ENCODE peak calls at places on chromosomes 12 and 14, in seven cellular contexts. One of them, this sample, is unnamed.

GRCh38 chr12:44287545-44287944 is 451.7 kb downstream of the TMEM117 start:
- DNase-seq in dorsolateral prefrontal cortex: no peak
- DNase-seq in brain microvascular endothelial cell: no peak
- DNase-seq in cardiac muscle cell: no peak
- DNase-seq in GM12865: no peak
- DNase-seq in astrocyte of the spinal cord: no peak
- DNase-seq in OCI-LY7: no peak
- DNase-seq in this sample: no peak

GRCh38 chr14:61399365-61399764 is 78.0 kb downstream of the PRKCH start:
- DNase-seq in dorsolateral prefrontal cortex: no peak
- DNase-seq in GM12865: no peak
- DNase-seq in cardiac muscle cell: no peak
- DNase-seq in brain microvascular endothelial cell: no peak
- DNase-seq in OCI-LY7: no peak
- DNase-seq in astrocyte of the spinal cord: no peak
- DNase-seq in this sample: no peak

GRCh38 chr14:94395900-94396574 is 7.6 kb upstream of the SERPINA1 start:
- DNase-seq in brain microvascular endothelial cell: no peak
- DNase-seq in GM12865: no peak
- DNase-seq in astrocyte of the spinal cord: no peak
- DNase-seq in cardiac muscle cell: no peak
- DNase-seq in dorsolateral prefrontal cortex: no peak
- DNase-seq in OCI-LY7: no peak
- DNase-seq in this sample: no peak

GRCh38 chr14:23653046-23653445 is 16.9 kb downstream of the DHRS2 start:
- DNase-seq in OCI-LY7: no peak
- DNase-seq in brain microvascular endothelial cell: no peak
- DNase-seq in GM12865: no peak
- DNase-seq in cardiac muscle cell: no peak
- DNase-seq in dorsolateral prefrontal cortex: no peak
- DNase-seq in astrocyte of the spinal cord: no peak
- DNase-seq in this sample: no peak

GRCh38 chr12:119838781-119839180 is 38.3 kb downstream of the CIT start:
- DNase-seq in cardiac muscle cell: no peak
- DNase-seq in dorsolateral prefrontal cortex: no peak
- DNase-seq in brain microvascular endothelial cell: no peak
- DNase-seq in GM12865: no peak
- DNase-seq in OCI-LY7: no peak
- DNase-seq in astrocyte of the spinal cord: no peak
- DNase-seq in this sample: no peak

GRCh38 chr14:61561657-61562276 is 133.5 kb upstream of the HIF1A start:
- DNase-seq in astrocyte of the spinal cord: peak
- DNase-seq in dorsolateral prefrontal cortex: no peak
- DNase-seq in OCI-LY7: no peak
- DNase-seq in GM12865: no peak
- DNase-seq in cardiac muscle cell: peak
- DNase-seq in brain microvascular endothelial cell: peak
- DNase-seq in this sample: peak

GRCh38 chr12:108721824-108722223 is 9.5 kb downstream of the CORO1C start:
- DNase-seq in OCI-LY7: no peak
- DNase-seq in astrocyte of the spinal cord: no peak
- DNase-seq in cardiac muscle cell: no peak
- DNase-seq in dorsolateral prefrontal cortex: no peak
- DNase-seq in brain microvascular endothelial cell: no peak
- DNase-seq in GM12865: no peak
- DNase-seq in this sample: no peak

GRCh38 chr12:47878918-47879481 is 25.8 kb downstream of the VDR start:
- DNase-seq in GM12865: no peak
- DNase-seq in astrocyte of the spinal cord: no peak
- DNase-seq in OCI-LY7: no peak
- DNase-seq in brain microvascular endothelial cell: no peak
- DNase-seq in dorsolateral prefrontal cortex: no peak
- DNase-seq in cardiac muscle cell: no peak
- DNase-seq in this sample: no peak

GRCh38 chr12:14589169-14590004 is 21.7 kb upstream of the PLBD1 start:
- DNase-seq in astrocyte of the spinal cord: no peak
- DNase-seq in GM12865: no peak
- DNase-seq in cardiac muscle cell: no peak
- DNase-seq in OCI-LY7: no peak
- DNase-seq in dorsolateral prefrontal cortex: no peak
- DNase-seq in brain microvascular endothelial cell: no peak
- DNase-seq in this sample: no peak

GRCh38 chr12:10243803-10244520 is 31.3 kb downstream of the GABARAPL1 start:
- DNase-seq in GM12865: peak
- DNase-seq in dorsolateral prefrontal cortex: no peak
- DNase-seq in OCI-LY7: peak
- DNase-seq in brain microvascular endothelial cell: no peak
- DNase-seq in astrocyte of the spinal cord: no peak
- DNase-seq in cardiac muscle cell: no peak
- DNase-seq in this sample: no peak

GRCh38 chr12:8037046-8037663 is 4.6 kb downstream of the FOXJ2 start:
- DNase-seq in dorsolateral prefrontal cortex: no peak
- DNase-seq in brain microvascular endothelial cell: no peak
- DNase-seq in GM12865: peak
- DNase-seq in OCI-LY7: peak
- DNase-seq in astrocyte of the spinal cord: no peak
- DNase-seq in cardiac muscle cell: peak
- DNase-seq in this sample: no peak

GRCh38 chr14:94054401-94054800 is 26.6 kb downstream of the DDX24 start:
- DNase-seq in GM12865: no peak
- DNase-seq in cardiac muscle cell: no peak
- DNase-seq in OCI-LY7: no peak
- DNase-seq in dorsolateral prefrontal cortex: no peak
- DNase-seq in astrocyte of the spinal cord: no peak
- DNase-seq in brain microvascular endothelial cell: no peak
- DNase-seq in this sample: no peak

GRCh38 chr12:90152897-90153624 is 444.4 kb upstream of the ATP2B1 start:
- DNase-seq in dorsolateral prefrontal cortex: no peak
- DNase-seq in astrocyte of the spinal cord: no peak
- DNase-seq in cardiac muscle cell: no peak
- DNase-seq in GM12865: peak
- DNase-seq in OCI-LY7: no peak
- DNase-seq in brain microvascular endothelial cell: no peak
- DNase-seq in this sample: no peak

GRCh38 chr12:82835217-82835616 is 148.5 kb downstream of the TMTC2 start:
- DNase-seq in GM12865: no peak
- DNase-seq in OCI-LY7: no peak
- DNase-seq in astrocyte of the spinal cord: peak
- DNase-seq in brain microvascular endothelial cell: peak
- DNase-seq in dorsolateral prefrontal cortex: no peak
- DNase-seq in cardiac muscle cell: no peak
- DNase-seq in this sample: peak

GRCh38 chr14:94048676-94049624 is 22.8 kb downstream of the OTUB2 start:
- DNase-seq in GM12865: no peak
- DNase-seq in brain microvascular endothelial cell: no peak
- DNase-seq in OCI-LY7: no peak
- DNase-seq in cardiac muscle cell: no peak
- DNase-seq in dorsolateral prefrontal cortex: no peak
- DNase-seq in astrocyte of the spinal cord: no peak
- DNase-seq in this sample: no peak

GRCh38 chr12:132124766-132125425 is 19.2 kb downstream of the DDX51 start:
- DNase-seq in dorsolateral prefrontal cortex: no peak
- DNase-seq in cardiac muscle cell: no peak
- DNase-seq in GM12865: no peak
- DNase-seq in brain microvascular endothelial cell: no peak
- DNase-seq in OCI-LY7: no peak
- DNase-seq in astrocyte of the spinal cord: no peak
- DNase-seq in this sample: no peak

GRCh38 chr12:121513464-121514183 is 67.2 kb downstream of the KDM2B start:
- DNase-seq in cardiac muscle cell: peak
- DNase-seq in OCI-LY7: peak
- DNase-seq in astrocyte of the spinal cord: no peak
- DNase-seq in dorsolateral prefrontal cortex: no peak
- DNase-seq in GM12865: peak
- DNase-seq in brain microvascular endothelial cell: no peak
- DNase-seq in this sample: no peak

GRCh38 chr12:32889073-32889760 is 7.4 kb downstream of the PKP2 start:
- DNase-seq in astrocyte of the spinal cord: no peak
- DNase-seq in cardiac muscle cell: no peak
- DNase-seq in dorsolateral prefrontal cortex: no peak
- DNase-seq in brain microvascular endothelial cell: no peak
- DNase-seq in GM12865: no peak
- DNase-seq in OCI-LY7: no peak
- DNase-seq in this sample: no peak

GRCh38 chr14:71753126-71753830 is 179.0 kb upstream of the RGS6 start:
- DNase-seq in cardiac muscle cell: peak
- DNase-seq in brain microvascular endothelial cell: peak
- DNase-seq in astrocyte of the spinal cord: peak
- DNase-seq in OCI-LY7: peak
- DNase-seq in GM12865: peak
- DNase-seq in dorsolateral prefrontal cortex: peak
- DNase-seq in this sample: peak

GRCh38 chr12:30707628-30708342 is 12.1 kb upstream of the IPO8 start:
- DNase-seq in cardiac muscle cell: no peak
- DNase-seq in OCI-LY7: no peak
- DNase-seq in GM12865: no peak
- DNase-seq in brain microvascular endothelial cell: no peak
- DNase-seq in astrocyte of the spinal cord: no peak
- DNase-seq in dorsolateral prefrontal cortex: no peak
- DNase-seq in this sample: no peak

DNA sequence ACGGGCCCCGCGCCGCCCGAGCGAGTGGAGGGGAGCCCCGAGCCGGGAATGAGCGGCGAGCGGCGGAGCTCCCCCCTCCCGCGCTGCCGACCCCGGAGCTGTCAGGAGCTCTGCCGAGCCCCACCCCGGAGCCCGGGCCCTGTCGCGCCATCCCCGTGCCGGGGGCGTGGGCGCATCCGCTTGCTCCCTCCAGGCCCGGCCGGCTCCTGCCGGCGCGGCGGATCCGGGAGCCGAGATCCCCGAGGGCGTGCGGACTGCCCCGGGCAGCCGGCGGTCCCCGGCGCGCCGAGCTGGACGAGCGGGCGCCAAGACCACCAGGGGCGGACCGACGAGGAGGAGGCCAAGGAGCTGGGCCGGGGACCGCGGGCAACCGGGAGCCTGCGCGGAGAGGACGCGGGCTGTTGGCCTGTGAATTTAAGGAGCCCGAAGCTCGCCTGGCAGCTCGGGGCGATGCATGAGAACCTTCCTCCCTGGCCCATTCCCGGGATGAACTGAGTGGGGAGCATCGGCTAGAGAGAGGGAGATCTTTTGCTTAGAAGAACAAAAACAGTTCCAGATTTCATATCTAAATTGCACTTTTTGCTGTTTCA is 2.0 kb downstream of the PTHLH start:
- DNase-seq in astrocyte of the spinal cord: peak
- DNase-seq in GM12865: no peak
- DNase-seq in cardiac muscle cell: peak
- DNase-seq in brain microvascular endothelial cell: no peak
- DNase-seq in OCI-LY7: no peak
- DNase-seq in dorsolateral prefrontal cortex: no peak
- DNase-seq in this sample: no peak
- H3K4me3 ChIP-seq in astrocyte of the spinal cord: peak
- H3K4me3 ChIP-seq in GM12865: no peak
- H3K4me3 ChIP-seq in cardiac muscle cell: peak
- H3K4me3 ChIP-seq in brain microvascular endothelial cell: peak
- H3K4me3 ChIP-seq in OCI-LY7: no peak
- H3K4me3 ChIP-seq in dorsolateral prefrontal cortex: peak
- H3K4me3 ChIP-seq in this sample: peak

DNA sequence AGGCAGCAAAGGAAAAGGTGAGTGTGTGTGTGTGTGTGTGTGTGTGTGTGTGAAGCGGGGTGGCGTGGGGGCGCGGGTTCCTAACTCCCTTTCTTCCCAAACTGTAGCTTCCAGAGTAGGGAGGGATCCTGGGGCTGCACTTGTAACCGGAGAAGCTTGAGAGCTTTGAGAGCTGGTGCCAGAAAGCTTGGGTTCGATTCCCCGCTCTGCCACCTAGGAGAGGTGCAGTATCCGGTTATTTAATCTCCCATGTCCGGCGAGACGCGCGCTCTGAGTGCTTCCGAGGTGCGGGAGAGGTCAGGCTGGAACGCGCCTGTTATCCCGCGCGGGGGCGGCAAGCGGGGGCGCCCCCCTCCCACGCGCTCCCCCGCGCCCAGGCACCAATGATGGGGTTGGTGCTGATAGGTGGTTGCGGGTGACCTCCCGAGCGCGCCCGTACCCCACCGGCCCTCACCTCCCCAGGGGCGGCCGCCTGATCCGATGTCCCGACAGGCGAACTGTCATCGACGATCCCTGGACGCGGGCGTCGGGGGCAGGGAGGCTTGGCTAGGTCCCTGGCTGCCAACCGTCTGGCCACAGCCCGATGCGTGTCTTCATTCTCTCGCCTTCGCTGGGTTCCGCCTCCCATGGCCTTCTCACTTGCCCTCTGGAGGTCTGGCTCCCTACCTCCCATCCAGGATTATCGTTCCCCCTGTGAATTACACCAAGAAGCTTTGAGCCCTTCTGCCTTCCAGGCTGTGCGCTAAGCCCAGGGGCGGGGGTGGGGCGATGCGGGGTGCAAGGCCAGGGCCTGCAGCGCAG is 7.4 kb upstream of the RACGAP1 start:
- DNase-seq in astrocyte of the spinal cord: no peak
- DNase-seq in OCI-LY7: no peak
- DNase-seq in cardiac muscle cell: no peak
- DNase-seq in brain microvascular endothelial cell: no peak
- DNase-seq in dorsolateral prefrontal cortex: no peak
- DNase-seq in GM12865: no peak
- DNase-seq in this sample: no peak
- H3K4me3 ChIP-seq in astrocyte of the spinal cord: peak
- H3K4me3 ChIP-seq in OCI-LY7: no peak
- H3K4me3 ChIP-seq in cardiac muscle cell: no peak
- H3K4me3 ChIP-seq in brain microvascular endothelial cell: peak
- H3K4me3 ChIP-seq in dorsolateral prefrontal cortex: no peak
- H3K4me3 ChIP-seq in GM12865: no peak
- H3K4me3 ChIP-seq in this sample: peak

DNA sequence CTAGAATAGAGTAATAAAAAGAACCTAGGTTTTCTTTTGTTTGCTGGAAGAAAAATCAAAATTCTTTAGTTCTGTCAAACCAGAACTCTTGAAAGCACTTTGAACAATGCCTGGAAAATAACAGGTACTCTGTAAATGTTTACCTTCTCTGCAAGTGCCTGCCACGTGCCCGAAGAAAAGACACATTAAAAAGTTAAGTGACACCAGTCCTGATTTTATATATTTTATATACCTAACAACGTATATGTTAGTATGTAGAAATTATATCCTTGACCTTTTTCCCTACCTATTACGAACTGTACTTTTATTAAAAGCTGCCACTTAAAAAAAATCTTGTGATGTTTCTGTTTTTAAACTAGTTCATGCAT is 992 bp downstream of the THAP2 start:
- DNase-seq in GM12865: no peak
- DNase-seq in brain microvascular endothelial cell: no peak
- DNase-seq in cardiac muscle cell: no peak
- DNase-seq in dorsolateral prefrontal cortex: no peak
- DNase-seq in astrocyte of the spinal cord: no peak
- DNase-seq in OCI-LY7: no peak
- DNase-seq in this sample: no peak
- H3K4me3 ChIP-seq in GM12865: peak
- H3K4me3 ChIP-seq in brain microvascular endothelial cell: peak
- H3K4me3 ChIP-seq in cardiac muscle cell: peak
- H3K4me3 ChIP-seq in dorsolateral prefrontal cortex: peak
- H3K4me3 ChIP-seq in astrocyte of the spinal cord: peak
- H3K4me3 ChIP-seq in OCI-LY7: peak
- H3K4me3 ChIP-seq in this sample: peak

DNA sequence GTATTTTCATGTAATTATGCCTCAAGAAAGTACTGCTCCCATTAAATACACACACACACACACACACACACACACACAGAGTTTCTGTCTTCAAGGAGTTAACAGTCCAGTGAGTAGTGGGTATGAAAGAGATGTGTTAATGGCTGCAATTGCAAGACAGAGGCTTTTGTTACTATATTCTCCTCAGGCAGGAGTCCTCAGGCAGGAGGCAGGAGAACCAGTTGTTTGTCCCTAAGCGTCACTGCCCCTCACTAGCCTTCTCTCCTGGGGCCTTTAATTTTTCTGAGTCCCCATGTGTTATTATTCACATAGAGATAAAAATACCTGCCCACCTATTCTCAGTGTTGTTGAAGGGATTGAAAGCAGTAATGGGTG is 31.2 kb downstream of the DAD1 start:
- DNase-seq in OCI-LY7: peak
- DNase-seq in GM12865: no peak
- DNase-seq in cardiac muscle cell: no peak
- DNase-seq in dorsolateral prefrontal cortex: no peak
- DNase-seq in brain microvascular endothelial cell: no peak
- DNase-seq in astrocyte of the spinal cord: no peak
- DNase-seq in this sample: no peak
- H3K4me3 ChIP-seq in OCI-LY7: peak
- H3K4me3 ChIP-seq in GM12865: peak
- H3K4me3 ChIP-seq in cardiac muscle cell: no peak
- H3K4me3 ChIP-seq in dorsolateral prefrontal cortex: no peak
- H3K4me3 ChIP-seq in brain microvascular endothelial cell: no peak
- H3K4me3 ChIP-seq in astrocyte of the spinal cord: no peak
- H3K4me3 ChIP-seq in this sample: no peak

This sample was measured in skeletal muscle cell.